ENCODE peak calls at places on chromosomes 16 and 17, in eight cellular contexts. One of them, this sample, is unnamed. For H3K27me3, the result is how much of the 10 kb centered on the place peaks cover.

GRCh38 chr16:86048882-86049585 is 150.1 kb downstream of the IRF8 start:
- DNase-seq in heart left ventricle: no peak
- DNase-seq in Caco-2: no peak
- DNase-seq in GM23248: no peak
- DNase-seq in HAP-1: no peak
- DNase-seq in IMR-90: no peak
- DNase-seq in astrocyte: no peak
- DNase-seq in stomach: no peak
- DNase-seq in this sample: no peak

GRCh38 chr17:4444782-4445473 is 11.2 kb downstream of the SPNS3 start:
- DNase-seq in heart left ventricle: peak
- DNase-seq in Caco-2: no peak
- DNase-seq in GM23248: peak
- DNase-seq in HAP-1: no peak
- DNase-seq in IMR-90: no peak
- DNase-seq in astrocyte: no peak
- DNase-seq in stomach: peak
- DNase-seq in this sample: peak

GRCh38 chr17:73784015-73784603 is 139.9 kb upstream of the SDK2 start:
- DNase-seq in heart left ventricle: no peak
- DNase-seq in Caco-2: no peak
- DNase-seq in GM23248: no peak
- DNase-seq in HAP-1: no peak
- DNase-seq in IMR-90: no peak
- DNase-seq in astrocyte: no peak
- DNase-seq in stomach: no peak
- DNase-seq in this sample: no peak

GRCh38 chr17:77685881-77686486 is 272.5 kb upstream of the TNRC6C start:
- DNase-seq in heart left ventricle: no peak
- DNase-seq in Caco-2: no peak
- DNase-seq in GM23248: no peak
- DNase-seq in HAP-1: no peak
- DNase-seq in IMR-90: no peak
- DNase-seq in astrocyte: no peak
- DNase-seq in stomach: no peak
- DNase-seq in this sample: no peak

GRCh38 chr17:64386412-64387144 is 4.1 kb downstream of the PECAM1 start:
- DNase-seq in heart left ventricle: no peak
- DNase-seq in Caco-2: no peak
- DNase-seq in GM23248: no peak
- DNase-seq in HAP-1: no peak
- DNase-seq in IMR-90: no peak
- DNase-seq in astrocyte: no peak
- DNase-seq in stomach: no peak
- DNase-seq in this sample: no peak

GRCh38 chr17:60610481-60610880 is 10.5 kb downstream of the PPM1D start:
- DNase-seq in heart left ventricle: no peak
- DNase-seq in Caco-2: no peak
- DNase-seq in GM23248: no peak
- DNase-seq in HAP-1: no peak
- DNase-seq in IMR-90: no peak
- DNase-seq in astrocyte: no peak
- DNase-seq in stomach: no peak
- DNase-seq in this sample: peak

GRCh38 chr17:759964-760363 is 7.9 kb upstream of the GEMIN4 start:
- DNase-seq in heart left ventricle: no peak
- DNase-seq in Caco-2: no peak
- DNase-seq in GM23248: no peak
- DNase-seq in HAP-1: no peak
- DNase-seq in IMR-90: no peak
- DNase-seq in astrocyte: no peak
- DNase-seq in stomach: no peak
- DNase-seq in this sample: no peak

GRCh38 chr17:61862105-61862574 is 1.2 kb downstream of the BRIP1 start:
- DNase-seq in heart left ventricle: no peak
- DNase-seq in Caco-2: no peak
- DNase-seq in GM23248: peak
- DNase-seq in HAP-1: no peak
- DNase-seq in IMR-90: peak
- DNase-seq in astrocyte: peak
- DNase-seq in stomach: no peak
- DNase-seq in this sample: peak

GRCh38 chr16:17392857-17393421 is 77.8 kb downstream of the XYLT1 start:
- DNase-seq in heart left ventricle: no peak
- DNase-seq in Caco-2: no peak
- DNase-seq in GM23248: no peak
- DNase-seq in HAP-1: no peak
- DNase-seq in IMR-90: no peak
- DNase-seq in astrocyte: no peak
- DNase-seq in stomach: no peak
- DNase-seq in this sample: no peak

DNA sequence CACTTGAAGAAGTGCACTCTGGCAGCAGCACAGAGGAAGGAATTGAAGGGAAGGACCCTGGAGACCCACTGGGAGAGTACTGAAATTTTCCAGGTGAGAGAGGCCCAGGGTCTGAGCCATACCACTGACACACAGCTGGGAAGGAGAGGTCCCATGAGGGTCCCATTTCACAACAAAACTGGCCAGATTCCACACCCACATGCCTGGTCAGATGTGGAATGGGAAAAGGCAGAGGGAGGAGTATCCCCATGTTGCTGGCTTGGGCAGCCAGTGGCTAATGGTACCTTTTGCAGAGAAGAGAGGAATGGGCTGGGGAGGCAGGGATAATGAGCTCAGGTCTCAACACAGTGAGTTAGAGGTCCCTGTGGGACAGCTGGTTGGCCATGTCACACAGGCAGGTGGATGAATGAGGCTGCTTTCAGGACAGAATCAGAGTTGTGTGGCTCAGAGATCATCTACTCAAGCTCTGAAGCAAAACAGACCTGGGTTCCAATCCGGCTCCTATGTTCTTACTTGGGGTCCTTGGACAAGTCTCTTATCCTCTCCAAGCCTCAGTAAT is 26.2 kb upstream of the NGFR start:
- DNase-seq in heart left ventricle: no peak
- DNase-seq in Caco-2: no peak
- DNase-seq in GM23248: peak
- DNase-seq in HAP-1: no peak
- DNase-seq in IMR-90: no peak
- DNase-seq in astrocyte: no peak
- DNase-seq in stomach: no peak
- DNase-seq in this sample: peak
- H3K27me3 ChIP-seq in heart left ventricle: under half
- H3K27me3 ChIP-seq in Caco-2: under half
- H3K27me3 ChIP-seq in GM23248: under half
- H3K27me3 ChIP-seq in HAP-1: under half
- H3K27me3 ChIP-seq in IMR-90: half or more
- H3K27me3 ChIP-seq in astrocyte: half or more
- H3K27me3 ChIP-seq in stomach: half or more
- H3K27me3 ChIP-seq in this sample: under half

DNA sequence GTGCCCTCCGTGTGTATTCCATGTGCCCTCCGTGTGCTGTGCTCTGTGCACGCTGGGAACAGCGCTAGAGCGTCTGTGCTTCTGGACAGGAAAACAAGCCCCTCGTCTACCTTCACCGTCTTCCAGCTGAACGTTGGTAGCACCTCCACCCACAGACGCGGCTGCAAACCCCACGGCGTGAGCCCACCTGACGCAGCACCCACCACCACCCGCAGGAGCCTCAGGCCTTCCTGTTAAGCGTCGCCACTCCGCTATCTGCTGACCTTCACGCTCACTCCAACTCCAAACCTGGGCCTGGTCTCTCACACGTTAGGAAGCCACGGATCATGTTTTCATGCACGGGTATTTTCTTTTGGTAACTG is 56.6 kb downstream of the ENGASE start:
- DNase-seq in heart left ventricle: no peak
- DNase-seq in Caco-2: no peak
- DNase-seq in GM23248: no peak
- DNase-seq in HAP-1: no peak
- DNase-seq in IMR-90: no peak
- DNase-seq in astrocyte: no peak
- DNase-seq in stomach: no peak
- DNase-seq in this sample: no peak
- H3K4me3 ChIP-seq in heart left ventricle: no peak
- H3K4me3 ChIP-seq in Caco-2: no peak
- H3K4me3 ChIP-seq in GM23248: no peak
- H3K4me3 ChIP-seq in HAP-1: no peak
- H3K4me3 ChIP-seq in IMR-90: no peak
- H3K4me3 ChIP-seq in astrocyte: no peak
- H3K4me3 ChIP-seq in stomach: no peak
- H3K4me3 ChIP-seq in this sample: no peak

GRCh38 chr17:79223953-79224352 is 149.3 kb downstream of the ENGASE start:
- DNase-seq in heart left ventricle: no peak
- DNase-seq in Caco-2: no peak
- DNase-seq in GM23248: no peak
- DNase-seq in HAP-1: no peak
- DNase-seq in IMR-90: no peak
- DNase-seq in astrocyte: no peak
- DNase-seq in stomach: no peak
- DNase-seq in this sample: no peak
- H3K27me3 ChIP-seq in heart left ventricle: half or more
- H3K27me3 ChIP-seq in Caco-2: under half
- H3K27me3 ChIP-seq in GM23248: under half
- H3K27me3 ChIP-seq in HAP-1: under half
- H3K27me3 ChIP-seq in IMR-90: under half
- H3K27me3 ChIP-seq in astrocyte: under half
- H3K27me3 ChIP-seq in stomach: half or more
- H3K27me3 ChIP-seq in this sample: half or more

GRCh38 chr17:39737761-39738567 is at the start of gene GRB7:
- DNase-seq in heart left ventricle: no peak
- DNase-seq in Caco-2: peak
- DNase-seq in GM23248: no peak
- DNase-seq in HAP-1: no peak
- DNase-seq in IMR-90: no peak
- DNase-seq in astrocyte: no peak
- DNase-seq in stomach: peak
- DNase-seq in this sample: no peak
- H3K4me3 ChIP-seq in heart left ventricle: peak
- H3K4me3 ChIP-seq in Caco-2: peak
- H3K4me3 ChIP-seq in GM23248: no peak
- H3K4me3 ChIP-seq in HAP-1: no peak
- H3K4me3 ChIP-seq in IMR-90: no peak
- H3K4me3 ChIP-seq in astrocyte: peak
- H3K4me3 ChIP-seq in stomach: peak
- H3K4me3 ChIP-seq in this sample: no peak

This sample was measured in adipocyte.